ENCODE peak calls at places on chromosome 10, in four cellular contexts. J, P, B and E are unnamed samples.

GRCh38 chr10:103759100-103759781 is 96.1 kb downstream of the SH3PXD2A start:
- DNase-seq in J (no peak), P (peak; percentile 80), B (no peak), E (peak; percentile 32)

GRCh38 chr10:73263948-73264347 is 11.5 kb upstream of the MRPS16 start:
- DNase-seq in P (peak; percentile 11), J (no peak), B (no peak), E (no peak)

GRCh38 chr10:69860290-69860689 is 58.6 kb downstream of the COL13A1 start:
- DNase-seq in B (no peak), P (no peak), J (no peak), E (no peak)

GRCh38 chr10:129796611-129797420 is 167.3 kb downstream of the EBF3 start:
- DNase-seq in J (no peak), P (no peak), B (no peak), E (no peak)

GRCh38 chr10:91360434-91360833 is 49.7 kb upstream of the HECTD2 start:
- DNase-seq in B (no peak), P (peak; percentile 25), J (no peak), E (no peak)

GRCh38 chr10:86961481-86962091 is 3.2 kb downstream of the SNCG start:
- DNase-seq in B (no peak), P (no peak), J (no peak), E (no peak)

GRCh38 chr10:43140414-43140813 is 2.2 kb downstream of the CSGALNACT2 start:
- DNase-seq in J (no peak), P (peak; percentile 78), B (no peak), E (peak; percentile 52)

GRCh38 chr10:92420554-92421275 is 129.7 kb downstream of the MARCHF5 start:
- DNase-seq in B (no peak), P (no peak), J (peak; percentile 7), E (no peak)

GRCh38 chr10:114304566-114305421 is 65.7 kb downstream of the VWA2 start:
- DNase-seq in B (peak; percentile 54), P (no peak), J (peak; percentile 69), E (peak; percentile 57)

GRCh38 chr10:81179805-81180452 is 642.2 kb downstream of the SH2D4B start:
- DNase-seq in J (no peak), P (no peak), B (no peak), E (no peak)

GRCh38 chr10:100996678-100997363 is 2.8 kb upstream of the LZTS2 start:
- DNase-seq in J (peak; percentile 66), P (no peak), B (peak; percentile 56), E (no peak)

GRCh38 chr10:43235070-43235900 is 31.6 kb downstream of the RASGEF1A start:
- DNase-seq in B (no peak), J (peak; percentile 2), P (no peak), E (no peak)

GRCh38 chr10:50541921-50542320 is 81.8 kb downstream of the SGMS1 start:
- DNase-seq in B (no peak), J (no peak), P (no peak), E (no peak)

GRCh38 chr10:89465196-89465595 is 50.8 kb downstream of the IFIT5 start:
- DNase-seq in B (no peak), P (no peak), J (no peak), E (no peak)

GRCh38 chr10:89463846-89464537 is 49.6 kb downstream of the IFIT5 start:
- DNase-seq in P (no peak), B (no peak), J (peak; percentile 74), E (no peak)

GRCh38 chr10:89468625-89469024 is 54.3 kb downstream of the IFIT5 start:
- DNase-seq in J (peak; percentile 55), B (no peak), P (no peak), E (no peak)

GRCh38 chr10:89469517-89469916 is 55.1 kb downstream of the IFIT5 start:
- DNase-seq in J (no peak), B (no peak), P (no peak), E (no peak)

GRCh38 chr10:89466599-89467035 is 52.2 kb downstream of the IFIT5 start:
- DNase-seq in P (peak; percentile 42), J (peak; percentile 38), B (no peak), E (no peak)
- H3K27ac ChIP-seq in P (no peak overlapping the region), J (peak overlapping the region; percentile 33), B (no peak overlapping the region), E (no peak overlapping the region)

GRCh38 chr10:68135922-68136718 is 26.8 kb downstream of the MYPN start:
- DNase-seq in B (no peak), J (no peak), P (peak; percentile 81), E (no peak)
- H3K4me3 ChIP-seq in B (no peak overlapping the region), J (no peak overlapping the region), P (peak overlapping the region; percentile 10), E (no peak overlapping the region)

GRCh38 chr10:33412261-33413092 is 78.0 kb upstream of the NRP1 start:
- DNase-seq in B (no peak), P (peak; percentile 92), J (no peak), E (no peak)
- H3K27ac ChIP-seq in B (no peak overlapping the region), P (peak overlapping the region; percentile 80), J (no peak overlapping the region), E (no peak overlapping the region)

GRCh38 chr10:122915700-122916099 is 5.3 kb downstream of the FAM24A start:
- DNase-seq in J (no peak), B (no peak), P (no peak), E (no peak)

GRCh38 chr10:122910310-122910709 is at the start of gene FAM24A:
- DNase-seq in P (no peak), B (no peak), J (no peak), E (no peak)

DNA sequence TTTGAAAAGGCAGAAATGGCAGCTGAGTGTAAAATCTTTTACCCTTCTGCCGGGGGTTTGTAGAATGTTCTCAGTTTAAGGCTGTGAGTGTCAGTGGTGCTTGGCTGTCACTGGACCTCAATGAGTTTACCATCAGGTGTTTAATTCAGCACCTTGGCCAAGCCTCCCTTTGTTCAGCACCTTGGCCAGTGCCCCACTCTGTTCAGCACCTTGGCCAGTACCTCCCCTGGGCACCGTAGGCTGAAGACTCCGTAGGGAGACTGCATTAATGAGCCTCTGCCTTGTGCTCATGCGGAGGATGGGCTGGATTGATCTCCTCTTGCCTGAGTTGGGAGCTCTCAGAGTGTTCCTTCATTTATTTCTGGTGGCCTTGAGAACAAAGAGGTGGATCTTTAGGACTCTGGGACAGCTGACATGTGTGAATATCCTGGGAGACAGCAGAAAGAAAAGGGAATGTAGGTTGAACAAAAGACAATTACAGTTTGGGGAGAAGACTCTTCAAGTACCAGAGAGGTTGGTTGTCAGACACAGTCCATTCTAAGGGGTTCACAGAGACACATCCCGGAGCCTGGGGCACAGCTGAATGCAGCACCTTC is 1.6 kb downstream of the FAM24A start:
- DNase-seq in B (peak; percentile 80), J (peak; percentile 65), P (peak; percentile 44), E (peak; percentile 69)
- H3K4me3 ChIP-seq in B (no peak overlapping the region), J (no peak overlapping the region), P (no peak overlapping the region), E (no peak overlapping the region)

DNA sequence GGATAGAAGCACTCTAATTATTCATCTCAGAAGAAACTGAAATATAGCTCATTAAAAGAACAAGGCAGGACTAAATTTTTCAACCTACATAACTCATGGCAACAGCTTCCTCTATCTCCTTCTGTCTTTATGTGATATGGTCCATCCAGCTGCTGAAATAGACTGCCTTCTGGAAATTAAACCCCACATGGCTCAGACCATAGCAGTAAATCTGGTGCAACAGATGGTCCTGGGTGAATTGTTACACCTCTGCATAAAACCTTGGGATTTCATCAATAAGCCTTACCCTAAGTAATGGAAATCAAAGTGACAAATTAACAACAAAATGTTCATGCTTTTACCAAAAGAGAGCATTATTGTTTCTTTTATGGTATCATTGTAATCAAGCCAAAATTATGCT is 205.7 kb upstream of the CSTF2T start:
- DNase-seq in P (no peak), J (no peak), B (no peak), E (no peak)
- H3K27ac ChIP-seq in P (no peak overlapping the region), J (no peak overlapping the region), B (no peak overlapping the region), E (no peak overlapping the region)